ENCODE peak calls at places on chromosomes 7 and 10, in five cellular contexts. T is astrocyte, D is HepG2, U is fibroblast of lung, B is H9. Q is an unnamed sample.
A peak's percentile ranks its signal among the peaks of the same experiment; 100 is the strongest.

GRCh38 chr7:127907638-127908040 is 123.6 kb downstream of the LRRC4 start:
- DNase-seq in D (peak; percentile 83), T (peak; percentile 79), U (peak; percentile 71), B (no peak), Q (no peak)

GRCh38 chr7:8147004-8147403 is 115.0 kb downstream of the ICA1 start:
- DNase-seq in T (no peak), D (no peak), U (no peak), B (peak; percentile 42), Q (no peak)

GRCh38 chr10:33122014-33122788 is 164.2 kb upstream of the ITGB1 start:
- DNase-seq in B (no peak), U (peak; percentile 98), T (peak; percentile 96), D (no peak), Q (peak; percentile 93)

GRCh38 chr7:23020742-23021401 is 6.9 kb upstream of the HYCC1 start:
- DNase-seq in U (peak; percentile 98), D (no peak), B (no peak), T (peak; percentile 95), Q (peak; percentile 89)

GRCh38 chr7:122673951-122674350 is 25.0 kb downstream of the RNF133 start:
- DNase-seq in B (no peak), D (no peak), T (no peak), U (no peak), Q (no peak)

GRCh38 chr7:150421831-150422230 is 28.6 kb upstream of the GIMAP8 start:
- DNase-seq in T (no peak), U (no peak), D (no peak), B (peak; percentile 22), Q (no peak)

GRCh38 chr7:369981-370621 is 80.1 kb downstream of the FOXL3 start:
- DNase-seq in U (no peak), T (no peak), D (no peak), B (no peak), Q (no peak)

GRCh38 chr7:153524070-153524601 is 528.1 kb upstream of the DPP6 start:
- DNase-seq in T (no peak), U (no peak), D (no peak), B (peak; percentile 38), Q (no peak)

GRCh38 chr7:101410743-101411476 is 48.2 kb downstream of the COL26A1 start:
- DNase-seq in D (peak; percentile 41), T (no peak), B (peak; percentile 97), U (peak; percentile 9), Q (peak; percentile 63)

GRCh38 chr7:128032605-128033235 is 1.5 kb upstream of the LRRC4 start:
- DNase-seq in B (peak; percentile 47), U (no peak), T (no peak), D (no peak), Q (peak; percentile 78)

GRCh38 chr10:26331376-26331775 is 106.8 kb upstream of the APBB1IP start:
- DNase-seq in D (no peak), T (no peak), U (no peak), B (no peak), Q (peak; percentile 40)

GRCh38 chr10:90742189-90742588 is 115.7 kb downstream of the HTR7 start:
- DNase-seq in B (no peak), T (peak; percentile 56), D (no peak), U (peak; percentile 6), Q (peak; percentile 73)

GRCh38 chr7:133945497-133945896 is 181.6 kb upstream of the LRGUK start:
- DNase-seq in D (no peak), U (peak; percentile 41), B (no peak), T (peak; percentile 70), Q (peak; percentile 12)

GRCh38 chr10:93413252-93413689 is 68.9 kb downstream of the MYOF start:
- DNase-seq in B (no peak), D (no peak), T (no peak), U (no peak), Q (peak; percentile 21)

GRCh38 chr10:60441515-60441914 is 51.8 kb upstream of the ANK3 start:
- DNase-seq in T (no peak), D (peak; percentile 7), U (peak; percentile 60), B (no peak), Q (peak; percentile 53)

GRCh38 chr10:13272164-13272571 is 27.7 kb downstream of the PHYH start:
- DNase-seq in U (peak; percentile 86), D (peak; percentile 21), B (peak; percentile 39), T (peak; percentile 14), Q (peak; percentile 56)

GRCh38 chr7:862157-862556 is 14.2 kb upstream of the GET4 start:
- DNase-seq in D (no peak), B (no peak), U (no peak), T (no peak), Q (no peak)

GRCh38 chr7:101650579-101651081 is 21.5 kb upstream of the MYL10 start:
- DNase-seq in U (no peak), T (no peak), B (no peak), D (no peak), Q (peak; percentile 22)

GRCh38 chr10:63627376-63627775 is 106.2 kb downstream of the REEP3 start:
- DNase-seq in T (no peak), B (no peak), D (no peak), U (no peak), Q (peak; percentile 19)
- H3K9ac ChIP-seq in T (no peak overlapping the region), B (no peak overlapping the region), D (no peak overlapping the region), U (no peak overlapping the region), Q (no peak overlapping the region)

GRCh38 chr10:95278061-95278988 is 12.5 kb downstream of the PDLIM1 start:
- DNase-seq in D (peak; percentile 92), U (peak; percentile 72), T (peak; percentile 46), B (no peak), Q (peak; percentile 54)

GRCh38 chr10:95275726-95276366 is 15.0 kb downstream of the PDLIM1 start:
- DNase-seq in D (no peak), B (no peak), U (peak; percentile 42), T (peak; percentile 77), Q (peak; percentile 44)

GRCh38 chr10:95276367-95277200 is 14.2 kb downstream of the PDLIM1 start:
- DNase-seq in B (no peak), U (no peak), D (no peak), T (peak; percentile 49), Q (peak; percentile 48)

GRCh38 chr10:95277614-95278013 is 13.2 kb downstream of the PDLIM1 start:
- DNase-seq in U (no peak), B (no peak), D (no peak), T (no peak), Q (no peak)

GRCh38 chr10:95277201-95277570 is 13.6 kb downstream of the PDLIM1 start:
- DNase-seq in D (no peak), T (no peak), U (no peak), B (no peak), Q (no peak)
- H3K79me2 ChIP-seq in D (peaks cover 91% of the 10 kb centered on the region), T (peaks cover 82% of the 10 kb centered on the region), U (peaks cover 68% of the 10 kb centered on the region), B (peaks cover 26% of the 10 kb centered on the region), Q (peaks cover 92% of the 10 kb centered on the region)

GRCh38 chr7:55903985-55904759 is 16.9 kb downstream of the ZNF713 start:
- DNase-seq in T (no peak), U (no peak), B (no peak), D (no peak), Q (no peak)
- H3K9me3 ChIP-seq in T (no peaks in the 10 kb centered on the region), U (no peaks in the 10 kb centered on the region), B (no peaks in the 10 kb centered on the region), D (no peaks in the 10 kb centered on the region), Q (no peaks in the 10 kb centered on the region)

GRCh38 chr10:30349967-30350735 is 1.1 kb upstream of the MTPAP start:
- DNase-seq in T (no peak), D (no peak), B (no peak), U (no peak), Q (no peak)
- H3K9ac ChIP-seq in T (no peak overlapping the region), D (no peak overlapping the region), B (no peak overlapping the region), U (no peak overlapping the region), Q (no peak overlapping the region)

Q was measured in GM23248.